ENCODE peak calls at places on chromosomes 5 and 9, in six cellular contexts. G is H9, L is HCT116, W is GM20000, O is A549, S is MCF 10A. Z is an unnamed sample.

GRCh38 chr9:123860603-123861002 is 69.3 kb downstream of the DENND1A start:
- DNase-seq in O (no peak), W (no peak), G (no peak), S (no peak), L (no peak), Z (no peak)

GRCh38 chr9:135524130-135524861 is 3.1 kb downstream of the LCN1 start:
- DNase-seq in W (no peak), L (no peak), G (no peak), O (no peak), S (peak; percentile 13), Z (no peak)

GRCh38 chr9:32378993-32379729 is 5.3 kb upstream of the ACO1 start:
- DNase-seq in W (peak; percentile 78), S (peak; percentile 90), O (peak; percentile 76), L (peak; percentile 67), G (peak; percentile 50), Z (peak; percentile 47)

GRCh38 chr9:136372561-136373299 is 739 bp downstream of the CARD9 start:
- DNase-seq in L (no peak), S (peak; percentile 30), O (no peak), W (peak; percentile 65), G (peak; percentile 53), Z (no peak)

GRCh38 chr5:149054416-149054815 is 8.4 kb downstream of the SH3TC2 start:
- DNase-seq in S (no peak), L (no peak), O (no peak), W (no peak), G (no peak), Z (no peak)

GRCh38 chr9:26133537-26133936 is 455.3 kb upstream of the TUSC1 start:
- DNase-seq in G (no peak), S (no peak), L (no peak), O (no peak), W (no peak), Z (no peak)

GRCh38 chr5:126339215-126339805 is 83.9 kb upstream of the GRAMD2B start:
- DNase-seq in W (peak; percentile 35), S (peak; percentile 86), O (peak; percentile 38), G (no peak), L (peak; percentile 54), Z (no peak)

GRCh38 chr5:144644317-144644716 is 473.6 kb downstream of the KCTD16 start:
- DNase-seq in O (no peak), S (no peak), G (no peak), W (no peak), L (no peak), Z (no peak)

GRCh38 chr5:31911291-31912265 is 262.5 kb downstream of the GOLPH3 start:
- DNase-seq in O (no peak), G (no peak), W (no peak), S (no peak), L (no peak), Z (no peak)
- TF ChIP-seq CTCF in O (no peak), G (no peak), W (no peak), S (no peak), L (no peak), Z (no peak)

GRCh38 chr9:110197330-110198187 is 10.4 kb downstream of the C9orf152 start:
- DNase-seq in G (no peak), L (no peak), S (no peak), O (no peak), W (no peak), Z (no peak)
- TF ChIP-seq CTCF in G (peak; percentile 34), L (peak; percentile 7), S (no peak), O (peak; percentile 14), W (no peak), Z (no peak)

GRCh38 chr9:134230942-134231325 is 66.6 kb upstream of the RNU6ATAC start:
- DNase-seq in O (no peak), W (no peak), L (no peak), S (no peak), G (no peak), Z (no peak)

GRCh38 chr9:134230092-134230941 is 66.0 kb upstream of the RNU6ATAC start:
- DNase-seq in G (no peak), L (no peak), W (no peak), S (no peak), O (no peak), Z (no peak)

GRCh38 chr9:134233022-134233421 is 68.7 kb upstream of the RNU6ATAC start:
- DNase-seq in L (no peak), G (no peak), O (no peak), S (no peak), W (no peak), Z (no peak)

GRCh38 chr9:134231767-134232166 is 67.4 kb upstream of the RNU6ATAC start:
- DNase-seq in O (no peak), W (no peak), S (no peak), L (no peak), G (no peak), Z (no peak)

GRCh38 chr9:134231330-134231745 is 67.0 kb upstream of the RNU6ATAC start:
- DNase-seq in W (no peak), G (no peak), L (no peak), S (no peak), O (no peak), Z (no peak)
- TF ChIP-seq CTCF in W (no peak), G (no peak), L (no peak), S (no peak), O (no peak), Z (no peak)

DNA sequence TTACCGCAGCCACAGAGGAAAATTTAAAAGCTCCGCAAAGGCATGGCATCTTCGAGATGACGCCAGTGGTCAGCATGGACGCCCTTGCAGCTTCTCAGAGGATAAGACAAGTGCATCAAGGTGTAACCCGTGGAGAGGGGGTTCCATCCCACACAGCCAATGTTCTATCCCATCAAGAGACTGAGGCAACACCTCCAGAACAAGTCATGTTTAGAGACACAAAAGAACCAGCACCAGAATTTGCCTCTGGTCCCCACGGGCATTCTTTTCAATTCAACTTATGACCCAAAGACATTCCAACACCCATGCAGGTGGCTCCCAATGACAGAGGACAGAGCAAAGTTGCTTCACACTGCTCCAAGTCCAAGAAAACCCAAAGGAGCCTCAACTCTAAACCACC is 20.7 kb downstream of the ROR2 start:
- DNase-seq in O (no peak), S (no peak), W (no peak), G (no peak), L (no peak), Z (no peak)
- TF ChIP-seq CTCF in O (no peak), S (no peak), W (no peak), G (no peak), L (no peak), Z (no peak)

DNA sequence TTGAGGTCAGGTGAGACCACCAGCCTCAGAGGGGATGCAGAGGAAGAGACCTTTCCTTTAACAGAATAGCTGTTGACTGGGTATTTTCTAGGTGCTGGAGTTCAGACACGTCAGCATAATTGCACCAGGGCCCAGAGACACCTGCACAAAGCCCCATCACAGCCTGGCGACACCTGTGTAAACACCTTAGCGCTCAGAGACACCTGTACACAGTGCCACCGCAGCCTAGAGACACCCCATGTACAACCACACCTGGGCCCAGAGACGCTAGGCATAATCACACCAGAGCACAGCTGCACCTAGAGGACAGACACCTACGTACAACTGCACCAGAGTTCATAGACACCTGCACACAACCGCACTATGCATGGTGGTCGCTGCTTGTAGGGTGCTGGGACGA is 1.0 kb downstream of the TRIP13 start:
- DNase-seq in W (no peak), G (no peak), O (no peak), L (no peak), S (no peak), Z (no peak)
- TF ChIP-seq CTCF in W (no peak), G (no peak), O (no peak), L (no peak), S (no peak), Z (no peak)

DNA sequence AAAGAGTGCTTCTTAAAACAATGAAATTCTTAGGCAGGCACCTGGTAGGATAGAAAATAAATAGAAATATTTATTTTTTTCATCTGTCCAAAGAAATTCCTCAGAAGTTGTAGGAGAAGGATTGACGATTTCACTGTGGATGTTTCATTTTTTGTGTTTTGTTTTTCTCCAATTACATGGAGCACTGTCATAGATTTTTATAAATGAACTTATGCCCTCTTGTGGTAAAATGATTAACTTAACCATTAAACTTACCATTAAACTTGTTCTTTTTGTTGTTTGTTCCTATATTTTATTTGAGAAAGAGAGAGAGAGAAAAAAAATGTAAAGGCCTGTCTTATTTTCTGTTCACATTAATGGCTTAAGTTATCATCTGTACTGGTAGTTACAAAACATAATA is 339.2 kb downstream of the PRR16 start:
- DNase-seq in O (no peak), W (no peak), L (peak; percentile 8), S (peak; percentile 33), G (no peak), Z (no peak)
- TF ChIP-seq CTCF in O (peak; percentile 30), W (no peak), L (peak; percentile 38), S (peak; percentile 41), G (peak; percentile 67), Z (peak; percentile 33)

DNA sequence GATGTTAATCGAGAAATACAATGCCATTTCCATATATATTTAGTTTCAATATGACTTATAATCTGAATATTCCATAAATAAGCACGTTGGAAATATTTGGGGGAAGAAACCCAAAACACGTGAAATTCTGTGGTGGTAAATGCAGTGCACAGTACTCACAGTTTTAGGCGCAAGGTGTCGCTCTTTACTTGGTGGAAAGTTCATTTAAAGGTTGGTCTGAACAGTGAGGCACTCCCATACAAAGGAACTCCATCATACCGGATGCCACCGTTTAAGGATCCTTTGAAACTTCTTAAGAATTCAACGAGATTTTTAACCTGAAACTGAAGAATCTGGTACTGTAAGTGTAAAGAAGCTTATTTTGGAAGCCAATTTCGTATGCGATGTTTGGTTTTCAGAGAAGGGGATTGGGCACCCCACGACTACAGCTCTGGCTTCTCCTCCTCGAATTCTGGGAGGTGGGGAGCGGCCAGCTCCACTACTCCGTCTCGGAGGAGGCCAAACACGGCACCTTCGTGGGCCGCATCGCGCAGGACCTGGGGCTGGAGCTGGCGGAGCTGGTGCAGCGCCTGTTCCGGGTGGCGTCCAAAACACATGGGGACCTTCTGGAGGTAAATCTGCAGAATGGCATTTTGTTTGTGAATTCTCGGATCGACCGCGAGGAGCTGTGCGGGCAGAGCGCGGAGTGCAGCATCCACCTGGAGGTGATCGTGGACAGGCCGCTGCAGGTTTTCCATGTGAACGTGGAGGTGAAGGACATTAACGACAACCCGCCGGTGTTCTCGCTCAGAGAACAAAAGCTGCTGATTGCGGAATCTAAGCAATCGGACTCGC is at the start of gene PCDHA11:
- DNase-seq in L (peak; percentile 8), G (peak; percentile 68), O (peak; percentile 35), W (no peak), S (peak; percentile 14), Z (no peak)
- TF ChIP-seq CTCF in L (peak; percentile 36), G (peak; percentile 75), O (peak; percentile 22), W (no peak), S (peak; percentile 47), Z (no peak)

DNA sequence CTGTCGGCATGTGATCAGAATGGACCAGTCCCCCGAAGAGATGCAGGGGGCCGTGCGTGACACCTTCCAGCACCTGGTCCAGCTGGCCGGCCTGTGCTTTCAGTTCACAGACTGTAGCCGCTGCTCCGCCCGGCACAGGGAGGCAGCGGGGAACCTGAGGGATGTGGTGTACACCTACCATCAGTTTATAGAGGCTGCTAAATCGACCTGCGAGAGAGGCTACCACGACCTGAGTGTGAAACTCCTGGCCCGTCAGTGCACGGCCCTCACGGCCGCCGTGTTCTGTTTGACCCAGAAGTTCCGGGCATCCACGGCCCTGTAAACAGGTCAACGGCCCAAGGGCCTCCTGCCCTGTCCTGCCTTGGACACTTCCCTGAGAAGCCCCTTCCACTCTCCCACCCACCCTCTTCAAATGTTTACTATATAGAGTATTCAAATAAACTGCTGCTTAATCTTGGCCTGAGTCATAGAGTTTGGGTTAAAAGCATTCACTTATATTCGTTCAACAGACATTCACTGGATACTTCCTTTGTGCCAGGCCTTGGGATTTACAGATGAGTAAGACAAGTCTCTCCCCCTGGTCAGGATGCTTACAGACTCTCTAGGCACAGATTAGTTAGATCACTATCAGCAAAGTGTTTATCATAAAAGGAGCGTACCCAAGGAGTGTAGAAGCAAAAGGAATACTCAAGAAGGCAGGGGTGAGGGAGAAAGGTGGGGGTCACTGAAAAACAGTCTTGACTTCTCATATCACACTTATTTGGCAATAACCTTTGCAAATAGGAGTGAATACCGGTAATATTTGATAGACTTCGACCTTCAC is 6.9 kb upstream of the TRMT10B start:
- DNase-seq in G (no peak), O (no peak), L (no peak), W (no peak), S (no peak), Z (no peak)
- TF ChIP-seq CTCF in G (no peak), O (no peak), L (no peak), W (no peak), S (no peak), Z (no peak)